ENCODE peak calls at places on chromosomes 1 and 21, in ten cellular contexts. One of them, this sample, is unnamed.

GRCh38 chr1:181105134-181106021 is 16.9 kb downstream of the IER5 start:
- DNase-seq in CD8-positive, alpha-beta T cell: peak
- DNase-seq in effector CD4-positive, alpha-beta T cell: peak
- DNase-seq in GM23338: peak
- DNase-seq in fibroblast of gingiva: peak
- DNase-seq in hypothalamus: peak
- DNase-seq in HuH-7.5: peak
- DNase-seq in activated naive CD4-positive, alpha-beta T cell: peak
- DNase-seq in ovary: peak
- DNase-seq in left lung: peak
- DNase-seq in this sample: peak

GRCh38 chr1:175218132-175218531 is 25.6 kb upstream of the KIAA0040 start:
- DNase-seq in CD8-positive, alpha-beta T cell: no peak
- DNase-seq in effector CD4-positive, alpha-beta T cell: no peak
- DNase-seq in GM23338: no peak
- DNase-seq in fibroblast of gingiva: no peak
- DNase-seq in hypothalamus: no peak
- DNase-seq in HuH-7.5: no peak
- DNase-seq in activated naive CD4-positive, alpha-beta T cell: no peak
- DNase-seq in ovary: no peak
- DNase-seq in left lung: no peak
- DNase-seq in this sample: no peak

GRCh38 chr1:30492451-30492850 is 230.9 kb downstream of the MATN1 start:
- DNase-seq in CD8-positive, alpha-beta T cell: no peak
- DNase-seq in effector CD4-positive, alpha-beta T cell: no peak
- DNase-seq in GM23338: no peak
- DNase-seq in fibroblast of gingiva: no peak
- DNase-seq in hypothalamus: no peak
- DNase-seq in HuH-7.5: no peak
- DNase-seq in activated naive CD4-positive, alpha-beta T cell: no peak
- DNase-seq in ovary: no peak
- DNase-seq in left lung: no peak
- DNase-seq in this sample: no peak

GRCh38 chr1:228143480-228144212 is 3.6 kb downstream of the GUK1 start:
- DNase-seq in CD8-positive, alpha-beta T cell: no peak
- DNase-seq in effector CD4-positive, alpha-beta T cell: no peak
- DNase-seq in GM23338: no peak
- DNase-seq in fibroblast of gingiva: no peak
- DNase-seq in hypothalamus: no peak
- DNase-seq in HuH-7.5: peak
- DNase-seq in activated naive CD4-positive, alpha-beta T cell: no peak
- DNase-seq in ovary: no peak
- DNase-seq in left lung: peak
- DNase-seq in this sample: no peak

GRCh38 chr1:206842851-206843250 is 22.6 kb upstream of the IL20 start:
- DNase-seq in CD8-positive, alpha-beta T cell: no peak
- DNase-seq in effector CD4-positive, alpha-beta T cell: no peak
- DNase-seq in GM23338: no peak
- DNase-seq in fibroblast of gingiva: no peak
- DNase-seq in hypothalamus: no peak
- DNase-seq in HuH-7.5: no peak
- DNase-seq in activated naive CD4-positive, alpha-beta T cell: no peak
- DNase-seq in ovary: no peak
- DNase-seq in left lung: no peak
- DNase-seq in this sample: no peak

GRCh38 chr1:42692461-42692860 is 10.2 kb downstream of the YBX1 start:
- DNase-seq in CD8-positive, alpha-beta T cell: no peak
- DNase-seq in effector CD4-positive, alpha-beta T cell: no peak
- DNase-seq in GM23338: peak
- DNase-seq in fibroblast of gingiva: no peak
- DNase-seq in hypothalamus: no peak
- DNase-seq in HuH-7.5: no peak
- DNase-seq in activated naive CD4-positive, alpha-beta T cell: no peak
- DNase-seq in ovary: no peak
- DNase-seq in left lung: no peak
- DNase-seq in this sample: peak

GRCh38 chr1:235725493-235725892 is 75.9 kb upstream of the GNG4 start:
- DNase-seq in CD8-positive, alpha-beta T cell: no peak
- DNase-seq in effector CD4-positive, alpha-beta T cell: no peak
- DNase-seq in GM23338: peak
- DNase-seq in fibroblast of gingiva: no peak
- DNase-seq in hypothalamus: no peak
- DNase-seq in HuH-7.5: no peak
- DNase-seq in activated naive CD4-positive, alpha-beta T cell: no peak
- DNase-seq in ovary: no peak
- DNase-seq in left lung: no peak
- DNase-seq in this sample: no peak

GRCh38 chr1:201708085-201708512 is 120.9 kb upstream of the IPO9 start:
- DNase-seq in CD8-positive, alpha-beta T cell: no peak
- DNase-seq in effector CD4-positive, alpha-beta T cell: no peak
- DNase-seq in GM23338: no peak
- DNase-seq in fibroblast of gingiva: peak
- DNase-seq in hypothalamus: no peak
- DNase-seq in HuH-7.5: no peak
- DNase-seq in activated naive CD4-positive, alpha-beta T cell: no peak
- DNase-seq in ovary: no peak
- DNase-seq in left lung: no peak
- DNase-seq in this sample: no peak

GRCh38 chr1:29243863-29244185 is 7.5 kb downstream of the PTPRU start:
- DNase-seq in CD8-positive, alpha-beta T cell: no peak
- DNase-seq in effector CD4-positive, alpha-beta T cell: no peak
- DNase-seq in GM23338: no peak
- DNase-seq in fibroblast of gingiva: peak
- DNase-seq in hypothalamus: no peak
- DNase-seq in HuH-7.5: no peak
- DNase-seq in activated naive CD4-positive, alpha-beta T cell: no peak
- DNase-seq in ovary: no peak
- DNase-seq in left lung: no peak
- DNase-seq in this sample: no peak

GRCh38 chr1:225844236-225845061 is 34.5 kb downstream of the EPHX1 start:
- DNase-seq in CD8-positive, alpha-beta T cell: no peak
- DNase-seq in effector CD4-positive, alpha-beta T cell: no peak
- DNase-seq in GM23338: no peak
- DNase-seq in fibroblast of gingiva: no peak
- DNase-seq in hypothalamus: no peak
- DNase-seq in HuH-7.5: no peak
- DNase-seq in activated naive CD4-positive, alpha-beta T cell: no peak
- DNase-seq in ovary: no peak
- DNase-seq in left lung: peak
- DNase-seq in this sample: no peak

GRCh38 chr1:226475112-226475511 is 67.2 kb upstream of the PARP1 start:
- DNase-seq in CD8-positive, alpha-beta T cell: no peak
- DNase-seq in effector CD4-positive, alpha-beta T cell: no peak
- DNase-seq in GM23338: no peak
- DNase-seq in fibroblast of gingiva: no peak
- DNase-seq in hypothalamus: no peak
- DNase-seq in HuH-7.5: no peak
- DNase-seq in activated naive CD4-positive, alpha-beta T cell: no peak
- DNase-seq in ovary: no peak
- DNase-seq in left lung: no peak
- DNase-seq in this sample: no peak

GRCh38 chr1:94323311-94324167 is 86.2 kb upstream of the ARHGAP29 start:
- DNase-seq in CD8-positive, alpha-beta T cell: no peak
- DNase-seq in effector CD4-positive, alpha-beta T cell: no peak
- DNase-seq in GM23338: no peak
- DNase-seq in fibroblast of gingiva: no peak
- DNase-seq in hypothalamus: no peak
- DNase-seq in HuH-7.5: no peak
- DNase-seq in activated naive CD4-positive, alpha-beta T cell: no peak
- DNase-seq in ovary: no peak
- DNase-seq in left lung: no peak
- DNase-seq in this sample: no peak

GRCh38 chr1:156420209-156421061 is 51.4 kb downstream of the RHBG start:
- DNase-seq in CD8-positive, alpha-beta T cell: peak
- DNase-seq in effector CD4-positive, alpha-beta T cell: peak
- DNase-seq in GM23338: peak
- DNase-seq in fibroblast of gingiva: no peak
- DNase-seq in hypothalamus: no peak
- DNase-seq in HuH-7.5: no peak
- DNase-seq in activated naive CD4-positive, alpha-beta T cell: no peak
- DNase-seq in ovary: no peak
- DNase-seq in left lung: no peak
- DNase-seq in this sample: no peak

GRCh38 chr1:22039594-22040347 is 12.7 kb upstream of the CDC42 start:
- DNase-seq in CD8-positive, alpha-beta T cell: peak
- DNase-seq in effector CD4-positive, alpha-beta T cell: peak
- DNase-seq in GM23338: peak
- DNase-seq in fibroblast of gingiva: peak
- DNase-seq in hypothalamus: peak
- DNase-seq in HuH-7.5: no peak
- DNase-seq in activated naive CD4-positive, alpha-beta T cell: peak
- DNase-seq in ovary: no peak
- DNase-seq in left lung: peak
- DNase-seq in this sample: peak

GRCh38 chr1:53987880-53988279 is 30.1 kb downstream of the LDLRAD1 start:
- DNase-seq in CD8-positive, alpha-beta T cell: no peak
- DNase-seq in effector CD4-positive, alpha-beta T cell: no peak
- DNase-seq in GM23338: no peak
- DNase-seq in fibroblast of gingiva: no peak
- DNase-seq in hypothalamus: no peak
- DNase-seq in HuH-7.5: no peak
- DNase-seq in activated naive CD4-positive, alpha-beta T cell: no peak
- DNase-seq in ovary: no peak
- DNase-seq in left lung: no peak
- DNase-seq in this sample: no peak

GRCh38 chr1:32101233-32101681 is 6.6 kb upstream of the KPNA6 start:
- DNase-seq in CD8-positive, alpha-beta T cell: no peak
- DNase-seq in effector CD4-positive, alpha-beta T cell: no peak
- DNase-seq in GM23338: no peak
- DNase-seq in fibroblast of gingiva: peak
- DNase-seq in hypothalamus: no peak
- DNase-seq in HuH-7.5: no peak
- DNase-seq in activated naive CD4-positive, alpha-beta T cell: no peak
- DNase-seq in ovary: no peak
- DNase-seq in left lung: no peak
- DNase-seq in this sample: no peak

GRCh38 chr1:164771568-164772350 is 212.8 kb downstream of the PBX1 start:
- DNase-seq in CD8-positive, alpha-beta T cell: no peak
- DNase-seq in effector CD4-positive, alpha-beta T cell: no peak
- DNase-seq in GM23338: peak
- DNase-seq in fibroblast of gingiva: peak
- DNase-seq in hypothalamus: no peak
- DNase-seq in HuH-7.5: no peak
- DNase-seq in activated naive CD4-positive, alpha-beta T cell: no peak
- DNase-seq in ovary: no peak
- DNase-seq in left lung: no peak
- DNase-seq in this sample: no peak

GRCh38 chr1:228753933-228754332 is 18.7 kb downstream of the RHOU start:
- DNase-seq in CD8-positive, alpha-beta T cell: no peak
- DNase-seq in effector CD4-positive, alpha-beta T cell: no peak
- DNase-seq in GM23338: no peak
- DNase-seq in fibroblast of gingiva: no peak
- DNase-seq in hypothalamus: no peak
- DNase-seq in HuH-7.5: no peak
- DNase-seq in activated naive CD4-positive, alpha-beta T cell: no peak
- DNase-seq in ovary: no peak
- DNase-seq in left lung: no peak
- DNase-seq in this sample: no peak

GRCh38 chr1:95138223-95138622 is 21.1 kb downstream of the TLCD4 start:
- DNase-seq in CD8-positive, alpha-beta T cell: no peak
- DNase-seq in effector CD4-positive, alpha-beta T cell: no peak
- DNase-seq in GM23338: no peak
- DNase-seq in fibroblast of gingiva: no peak
- DNase-seq in hypothalamus: no peak
- DNase-seq in HuH-7.5: no peak
- DNase-seq in activated naive CD4-positive, alpha-beta T cell: no peak
- DNase-seq in ovary: no peak
- DNase-seq in left lung: no peak
- DNase-seq in this sample: no peak

GRCh38 chr1:174448964-174449363 is 1.2 kb downstream of the GPR52 start:
- DNase-seq in CD8-positive, alpha-beta T cell: no peak
- DNase-seq in effector CD4-positive, alpha-beta T cell: no peak
- DNase-seq in GM23338: no peak
- DNase-seq in fibroblast of gingiva: no peak
- DNase-seq in hypothalamus: no peak
- DNase-seq in HuH-7.5: no peak
- DNase-seq in activated naive CD4-positive, alpha-beta T cell: no peak
- DNase-seq in ovary: no peak
- DNase-seq in left lung: no peak
- DNase-seq in this sample: no peak

GRCh38 chr1:196594700-196595099 is 13.5 kb downstream of the KCNT2 start:
- DNase-seq in CD8-positive, alpha-beta T cell: no peak
- DNase-seq in effector CD4-positive, alpha-beta T cell: no peak
- DNase-seq in GM23338: no peak
- DNase-seq in fibroblast of gingiva: no peak
- DNase-seq in hypothalamus: no peak
- DNase-seq in HuH-7.5: no peak
- DNase-seq in activated naive CD4-positive, alpha-beta T cell: no peak
- DNase-seq in ovary: no peak
- DNase-seq in left lung: no peak
- DNase-seq in this sample: no peak

GRCh38 chr1:197614916-197615692 is 160.2 kb downstream of the DENND1B start:
- DNase-seq in CD8-positive, alpha-beta T cell: peak
- DNase-seq in effector CD4-positive, alpha-beta T cell: peak
- DNase-seq in GM23338: peak
- DNase-seq in fibroblast of gingiva: peak
- DNase-seq in hypothalamus: no peak
- DNase-seq in HuH-7.5: no peak
- DNase-seq in activated naive CD4-positive, alpha-beta T cell: no peak
- DNase-seq in ovary: no peak
- DNase-seq in left lung: no peak
- DNase-seq in this sample: peak

GRCh38 chr1:154599658-154600057 is 8.3 kb downstream of the ADAR start:
- DNase-seq in CD8-positive, alpha-beta T cell: no peak
- DNase-seq in effector CD4-positive, alpha-beta T cell: no peak
- DNase-seq in GM23338: no peak
- DNase-seq in fibroblast of gingiva: no peak
- DNase-seq in hypothalamus: peak
- DNase-seq in HuH-7.5: no peak
- DNase-seq in activated naive CD4-positive, alpha-beta T cell: no peak
- DNase-seq in ovary: no peak
- DNase-seq in left lung: no peak
- DNase-seq in this sample: no peak

GRCh38 chr21:34889287-34889536 is 159.9 kb downstream of the RUNX1 start:
- DNase-seq in CD8-positive, alpha-beta T cell: peak
- DNase-seq in effector CD4-positive, alpha-beta T cell: peak
- DNase-seq in GM23338: peak
- DNase-seq in fibroblast of gingiva: peak
- DNase-seq in hypothalamus: no peak
- DNase-seq in HuH-7.5: no peak
- DNase-seq in activated naive CD4-positive, alpha-beta T cell: peak
- DNase-seq in ovary: peak
- DNase-seq in left lung: peak
- DNase-seq in this sample: peak

GRCh38 chr1:14598007-14598497 is 433 bp upstream of the KAZN start:
- DNase-seq in CD8-positive, alpha-beta T cell: no peak
- DNase-seq in effector CD4-positive, alpha-beta T cell: no peak
- DNase-seq in GM23338: peak
- DNase-seq in fibroblast of gingiva: no peak
- DNase-seq in hypothalamus: peak
- DNase-seq in HuH-7.5: no peak
- DNase-seq in activated naive CD4-positive, alpha-beta T cell: no peak
- DNase-seq in ovary: peak
- DNase-seq in left lung: peak
- DNase-seq in this sample: no peak